ENCODE peak calls at places on chromosome 21, in ten cellular contexts. One of them, this sample, is unnamed.

GRCh38 chr21:27505516-27505915 is 538.6 kb upstream of the ADAMTS5 start:
- DNase-seq in colonic mucosa: no peak
- DNase-seq in activated naive CD4-positive, alpha-beta T cell treated with anti-CD3 and anti-CD28 coated beads, Interleukin-2, amount 10 ng/mL, durations not matched to agents 7 days and 5 days: no peak
- DNase-seq in esophagus squamous epithelium: no peak
- DNase-seq in retinal pigment epithelial cell: peak
- DNase-seq in breast epithelium: no peak
- DNase-seq in amniotic stem cell: peak
- DNase-seq in GM04504: peak
- DNase-seq in activated CD4-positive, alpha-beta T cell treated with anti-CD3 and anti-CD28 coated beads, Interleukin-2, amount 50 U/mL, for 24 hours: no peak
- DNase-seq in fibroblast of the conjunctiva: peak
- DNase-seq in this sample: no peak

GRCh38 chr21:40620386-40621145 is 226.4 kb downstream of the DSCAM start:
- DNase-seq in colonic mucosa: no peak
- DNase-seq in activated naive CD4-positive, alpha-beta T cell treated with anti-CD3 and anti-CD28 coated beads, Interleukin-2, amount 10 ng/mL, durations not matched to agents 7 days and 5 days: no peak
- DNase-seq in esophagus squamous epithelium: no peak
- DNase-seq in retinal pigment epithelial cell: no peak
- DNase-seq in breast epithelium: no peak
- DNase-seq in amniotic stem cell: no peak
- DNase-seq in GM04504: no peak
- DNase-seq in activated CD4-positive, alpha-beta T cell treated with anti-CD3 and anti-CD28 coated beads, Interleukin-2, amount 50 U/mL, for 24 hours: no peak
- DNase-seq in fibroblast of the conjunctiva: no peak
- DNase-seq in this sample: no peak

GRCh38 chr21:25911730-25912401 is 177.1 kb downstream of the GABPA start:
- DNase-seq in colonic mucosa: peak
- DNase-seq in activated naive CD4-positive, alpha-beta T cell treated with anti-CD3 and anti-CD28 coated beads, Interleukin-2, amount 10 ng/mL, durations not matched to agents 7 days and 5 days: no peak
- DNase-seq in esophagus squamous epithelium: no peak
- DNase-seq in retinal pigment epithelial cell: no peak
- DNase-seq in breast epithelium: no peak
- DNase-seq in amniotic stem cell: no peak
- DNase-seq in GM04504: no peak
- DNase-seq in activated CD4-positive, alpha-beta T cell treated with anti-CD3 and anti-CD28 coated beads, Interleukin-2, amount 50 U/mL, for 24 hours: no peak
- DNase-seq in fibroblast of the conjunctiva: no peak
- DNase-seq in this sample: no peak

GRCh38 chr21:31326478-31327247 is 17.4 kb downstream of the TIAM1 start:
- DNase-seq in colonic mucosa: no peak
- DNase-seq in activated naive CD4-positive, alpha-beta T cell treated with anti-CD3 and anti-CD28 coated beads, Interleukin-2, amount 10 ng/mL, durations not matched to agents 7 days and 5 days: peak
- DNase-seq in esophagus squamous epithelium: no peak
- DNase-seq in retinal pigment epithelial cell: no peak
- DNase-seq in breast epithelium: no peak
- DNase-seq in amniotic stem cell: no peak
- DNase-seq in GM04504: no peak
- DNase-seq in activated CD4-positive, alpha-beta T cell treated with anti-CD3 and anti-CD28 coated beads, Interleukin-2, amount 50 U/mL, for 24 hours: peak
- DNase-seq in fibroblast of the conjunctiva: no peak
- DNase-seq in this sample: peak

GRCh38 chr21:41653944-41654625 is 112.8 kb downstream of the RIPK4 start:
- DNase-seq in colonic mucosa: no peak
- DNase-seq in activated naive CD4-positive, alpha-beta T cell treated with anti-CD3 and anti-CD28 coated beads, Interleukin-2, amount 10 ng/mL, durations not matched to agents 7 days and 5 days: no peak
- DNase-seq in esophagus squamous epithelium: no peak
- DNase-seq in retinal pigment epithelial cell: no peak
- DNase-seq in breast epithelium: no peak
- DNase-seq in amniotic stem cell: no peak
- DNase-seq in GM04504: no peak
- DNase-seq in activated CD4-positive, alpha-beta T cell treated with anti-CD3 and anti-CD28 coated beads, Interleukin-2, amount 50 U/mL, for 24 hours: no peak
- DNase-seq in fibroblast of the conjunctiva: no peak
- DNase-seq in this sample: no peak

GRCh38 chr21:35010450-35010849 is 38.7 kb downstream of the RUNX1 start:
- DNase-seq in colonic mucosa: no peak
- DNase-seq in activated naive CD4-positive, alpha-beta T cell treated with anti-CD3 and anti-CD28 coated beads, Interleukin-2, amount 10 ng/mL, durations not matched to agents 7 days and 5 days: no peak
- DNase-seq in esophagus squamous epithelium: no peak
- DNase-seq in retinal pigment epithelial cell: no peak
- DNase-seq in breast epithelium: no peak
- DNase-seq in amniotic stem cell: no peak
- DNase-seq in GM04504: no peak
- DNase-seq in activated CD4-positive, alpha-beta T cell treated with anti-CD3 and anti-CD28 coated beads, Interleukin-2, amount 50 U/mL, for 24 hours: no peak
- DNase-seq in fibroblast of the conjunctiva: no peak
- DNase-seq in this sample: no peak

GRCh38 chr21:29145837-29146453 is 15.5 kb downstream of the MAP3K7CL start:
- DNase-seq in colonic mucosa: no peak
- DNase-seq in activated naive CD4-positive, alpha-beta T cell treated with anti-CD3 and anti-CD28 coated beads, Interleukin-2, amount 10 ng/mL, durations not matched to agents 7 days and 5 days: no peak
- DNase-seq in esophagus squamous epithelium: no peak
- DNase-seq in retinal pigment epithelial cell: no peak
- DNase-seq in breast epithelium: no peak
- DNase-seq in amniotic stem cell: no peak
- DNase-seq in GM04504: no peak
- DNase-seq in activated CD4-positive, alpha-beta T cell treated with anti-CD3 and anti-CD28 coated beads, Interleukin-2, amount 50 U/mL, for 24 hours: no peak
- DNase-seq in fibroblast of the conjunctiva: no peak
- DNase-seq in this sample: no peak

GRCh38 chr21:37368536-37369279 is 2.1 kb downstream of the DYRK1A start:
- DNase-seq in colonic mucosa: peak
- DNase-seq in activated naive CD4-positive, alpha-beta T cell treated with anti-CD3 and anti-CD28 coated beads, Interleukin-2, amount 10 ng/mL, durations not matched to agents 7 days and 5 days: no peak
- DNase-seq in esophagus squamous epithelium: no peak
- DNase-seq in retinal pigment epithelial cell: no peak
- DNase-seq in breast epithelium: no peak
- DNase-seq in amniotic stem cell: no peak
- DNase-seq in GM04504: no peak
- DNase-seq in activated CD4-positive, alpha-beta T cell treated with anti-CD3 and anti-CD28 coated beads, Interleukin-2, amount 50 U/mL, for 24 hours: no peak
- DNase-seq in fibroblast of the conjunctiva: no peak
- DNase-seq in this sample: no peak

GRCh38 chr21:42263591-42264131 is 44.7 kb downstream of the ABCG1 start:
- DNase-seq in colonic mucosa: no peak
- DNase-seq in activated naive CD4-positive, alpha-beta T cell treated with anti-CD3 and anti-CD28 coated beads, Interleukin-2, amount 10 ng/mL, durations not matched to agents 7 days and 5 days: no peak
- DNase-seq in esophagus squamous epithelium: no peak
- DNase-seq in retinal pigment epithelial cell: no peak
- DNase-seq in breast epithelium: no peak
- DNase-seq in amniotic stem cell: no peak
- DNase-seq in GM04504: no peak
- DNase-seq in activated CD4-positive, alpha-beta T cell treated with anti-CD3 and anti-CD28 coated beads, Interleukin-2, amount 50 U/mL, for 24 hours: no peak
- DNase-seq in fibroblast of the conjunctiva: no peak
- DNase-seq in this sample: no peak

GRCh38 chr21:36135391-36136094 is 664 bp downstream of the CBR3 start:
- DNase-seq in colonic mucosa: peak
- DNase-seq in activated naive CD4-positive, alpha-beta T cell treated with anti-CD3 and anti-CD28 coated beads, Interleukin-2, amount 10 ng/mL, durations not matched to agents 7 days and 5 days: peak
- DNase-seq in esophagus squamous epithelium: no peak
- DNase-seq in retinal pigment epithelial cell: peak
- DNase-seq in breast epithelium: peak
- DNase-seq in amniotic stem cell: peak
- DNase-seq in GM04504: peak
- DNase-seq in activated CD4-positive, alpha-beta T cell treated with anti-CD3 and anti-CD28 coated beads, Interleukin-2, amount 50 U/mL, for 24 hours: peak
- DNase-seq in fibroblast of the conjunctiva: peak
- DNase-seq in this sample: peak

GRCh38 chr21:25350056-25350455 is 257.2 kb downstream of the MRPL39 start:
- DNase-seq in colonic mucosa: no peak
- DNase-seq in activated naive CD4-positive, alpha-beta T cell treated with anti-CD3 and anti-CD28 coated beads, Interleukin-2, amount 10 ng/mL, durations not matched to agents 7 days and 5 days: peak
- DNase-seq in esophagus squamous epithelium: no peak
- DNase-seq in retinal pigment epithelial cell: no peak
- DNase-seq in breast epithelium: no peak
- DNase-seq in amniotic stem cell: peak
- DNase-seq in GM04504: no peak
- DNase-seq in activated CD4-positive, alpha-beta T cell treated with anti-CD3 and anti-CD28 coated beads, Interleukin-2, amount 50 U/mL, for 24 hours: no peak
- DNase-seq in fibroblast of the conjunctiva: peak
- DNase-seq in this sample: no peak

GRCh38 chr21:41428311-41428710 is 2.3 kb downstream of the MX1 start:
- DNase-seq in colonic mucosa: no peak
- DNase-seq in activated naive CD4-positive, alpha-beta T cell treated with anti-CD3 and anti-CD28 coated beads, Interleukin-2, amount 10 ng/mL, durations not matched to agents 7 days and 5 days: no peak
- DNase-seq in esophagus squamous epithelium: no peak
- DNase-seq in retinal pigment epithelial cell: no peak
- DNase-seq in breast epithelium: no peak
- DNase-seq in amniotic stem cell: no peak
- DNase-seq in GM04504: no peak
- DNase-seq in activated CD4-positive, alpha-beta T cell treated with anti-CD3 and anti-CD28 coated beads, Interleukin-2, amount 50 U/mL, for 24 hours: no peak
- DNase-seq in fibroblast of the conjunctiva: no peak
- DNase-seq in this sample: no peak

GRCh38 chr21:44571844-44572782 is 1.4 kb upstream of the KRTAP10-4 start:
- DNase-seq in colonic mucosa: no peak
- DNase-seq in activated naive CD4-positive, alpha-beta T cell treated with anti-CD3 and anti-CD28 coated beads, Interleukin-2, amount 10 ng/mL, durations not matched to agents 7 days and 5 days: no peak
- DNase-seq in esophagus squamous epithelium: no peak
- DNase-seq in retinal pigment epithelial cell: no peak
- DNase-seq in breast epithelium: peak
- DNase-seq in amniotic stem cell: no peak
- DNase-seq in GM04504: no peak
- DNase-seq in activated CD4-positive, alpha-beta T cell treated with anti-CD3 and anti-CD28 coated beads, Interleukin-2, amount 50 U/mL, for 24 hours: no peak
- DNase-seq in fibroblast of the conjunctiva: no peak
- DNase-seq in this sample: no peak

GRCh38 chr21:43311303-43311817 is 115.6 kb downstream of the SIK1 start:
- DNase-seq in colonic mucosa: peak
- DNase-seq in activated naive CD4-positive, alpha-beta T cell treated with anti-CD3 and anti-CD28 coated beads, Interleukin-2, amount 10 ng/mL, durations not matched to agents 7 days and 5 days: no peak
- DNase-seq in esophagus squamous epithelium: no peak
- DNase-seq in retinal pigment epithelial cell: no peak
- DNase-seq in breast epithelium: no peak
- DNase-seq in amniotic stem cell: no peak
- DNase-seq in GM04504: no peak
- DNase-seq in activated CD4-positive, alpha-beta T cell treated with anti-CD3 and anti-CD28 coated beads, Interleukin-2, amount 50 U/mL, for 24 hours: no peak
- DNase-seq in fibroblast of the conjunctiva: no peak
- DNase-seq in this sample: no peak

GRCh38 chr21:32315511-32316362 is 17.1 kb downstream of the MRAP start:
- DNase-seq in colonic mucosa: no peak
- DNase-seq in activated naive CD4-positive, alpha-beta T cell treated with anti-CD3 and anti-CD28 coated beads, Interleukin-2, amount 10 ng/mL, durations not matched to agents 7 days and 5 days: no peak
- DNase-seq in esophagus squamous epithelium: no peak
- DNase-seq in retinal pigment epithelial cell: no peak
- DNase-seq in breast epithelium: no peak
- DNase-seq in amniotic stem cell: no peak
- DNase-seq in GM04504: no peak
- DNase-seq in activated CD4-positive, alpha-beta T cell treated with anti-CD3 and anti-CD28 coated beads, Interleukin-2, amount 50 U/mL, for 24 hours: no peak
- DNase-seq in fibroblast of the conjunctiva: no peak
- DNase-seq in this sample: no peak

GRCh38 chr21:40140675-40141074 is 273.4 kb downstream of the PCP4 start:
- DNase-seq in colonic mucosa: no peak
- DNase-seq in activated naive CD4-positive, alpha-beta T cell treated with anti-CD3 and anti-CD28 coated beads, Interleukin-2, amount 10 ng/mL, durations not matched to agents 7 days and 5 days: no peak
- DNase-seq in esophagus squamous epithelium: no peak
- DNase-seq in retinal pigment epithelial cell: no peak
- DNase-seq in breast epithelium: no peak
- DNase-seq in amniotic stem cell: no peak
- DNase-seq in GM04504: no peak
- DNase-seq in activated CD4-positive, alpha-beta T cell treated with anti-CD3 and anti-CD28 coated beads, Interleukin-2, amount 50 U/mL, for 24 hours: no peak
- DNase-seq in fibroblast of the conjunctiva: no peak
- DNase-seq in this sample: no peak

GRCh38 chr21:42734323-42734971 is 81.0 kb downstream of the PDE9A start:
- DNase-seq in colonic mucosa: no peak
- DNase-seq in activated naive CD4-positive, alpha-beta T cell treated with anti-CD3 and anti-CD28 coated beads, Interleukin-2, amount 10 ng/mL, durations not matched to agents 7 days and 5 days: peak
- DNase-seq in esophagus squamous epithelium: no peak
- DNase-seq in retinal pigment epithelial cell: no peak
- DNase-seq in breast epithelium: peak
- DNase-seq in amniotic stem cell: no peak
- DNase-seq in GM04504: no peak
- DNase-seq in activated CD4-positive, alpha-beta T cell treated with anti-CD3 and anti-CD28 coated beads, Interleukin-2, amount 50 U/mL, for 24 hours: no peak
- DNase-seq in fibroblast of the conjunctiva: no peak
- DNase-seq in this sample: no peak

GRCh38 chr21:15617968-15618367 is 111.8 kb upstream of the USP25 start:
- DNase-seq in colonic mucosa: no peak
- DNase-seq in activated naive CD4-positive, alpha-beta T cell treated with anti-CD3 and anti-CD28 coated beads, Interleukin-2, amount 10 ng/mL, durations not matched to agents 7 days and 5 days: no peak
- DNase-seq in esophagus squamous epithelium: no peak
- DNase-seq in retinal pigment epithelial cell: peak
- DNase-seq in breast epithelium: no peak
- DNase-seq in amniotic stem cell: no peak
- DNase-seq in GM04504: no peak
- DNase-seq in activated CD4-positive, alpha-beta T cell treated with anti-CD3 and anti-CD28 coated beads, Interleukin-2, amount 50 U/mL, for 24 hours: no peak
- DNase-seq in fibroblast of the conjunctiva: peak
- DNase-seq in this sample: no peak

GRCh38 chr21:35303085-35303484 is 254.0 kb upstream of the RUNX1 start:
- DNase-seq in colonic mucosa: no peak
- DNase-seq in activated naive CD4-positive, alpha-beta T cell treated with anti-CD3 and anti-CD28 coated beads, Interleukin-2, amount 10 ng/mL, durations not matched to agents 7 days and 5 days: no peak
- DNase-seq in esophagus squamous epithelium: no peak
- DNase-seq in retinal pigment epithelial cell: peak
- DNase-seq in breast epithelium: no peak
- DNase-seq in amniotic stem cell: peak
- DNase-seq in GM04504: peak
- DNase-seq in activated CD4-positive, alpha-beta T cell treated with anti-CD3 and anti-CD28 coated beads, Interleukin-2, amount 50 U/mL, for 24 hours: no peak
- DNase-seq in fibroblast of the conjunctiva: peak
- DNase-seq in this sample: no peak

GRCh38 chr21:30104246-30104645 is 62.4 kb downstream of the CLDN17 start:
- DNase-seq in colonic mucosa: no peak
- DNase-seq in activated naive CD4-positive, alpha-beta T cell treated with anti-CD3 and anti-CD28 coated beads, Interleukin-2, amount 10 ng/mL, durations not matched to agents 7 days and 5 days: no peak
- DNase-seq in esophagus squamous epithelium: no peak
- DNase-seq in retinal pigment epithelial cell: no peak
- DNase-seq in breast epithelium: no peak
- DNase-seq in amniotic stem cell: no peak
- DNase-seq in GM04504: no peak
- DNase-seq in activated CD4-positive, alpha-beta T cell treated with anti-CD3 and anti-CD28 coated beads, Interleukin-2, amount 50 U/mL, for 24 hours: no peak
- DNase-seq in fibroblast of the conjunctiva: no peak
- DNase-seq in this sample: no peak

GRCh38 chr21:32233055-32233546 is 45.7 kb downstream of the MIS18A start:
- DNase-seq in colonic mucosa: no peak
- DNase-seq in activated naive CD4-positive, alpha-beta T cell treated with anti-CD3 and anti-CD28 coated beads, Interleukin-2, amount 10 ng/mL, durations not matched to agents 7 days and 5 days: no peak
- DNase-seq in esophagus squamous epithelium: no peak
- DNase-seq in retinal pigment epithelial cell: no peak
- DNase-seq in breast epithelium: no peak
- DNase-seq in amniotic stem cell: no peak
- DNase-seq in GM04504: no peak
- DNase-seq in activated CD4-positive, alpha-beta T cell treated with anti-CD3 and anti-CD28 coated beads, Interleukin-2, amount 50 U/mL, for 24 hours: no peak
- DNase-seq in fibroblast of the conjunctiva: no peak
- DNase-seq in this sample: no peak

GRCh38 chr21:37155216-37155615 is 82.2 kb downstream of the TTC3 start:
- DNase-seq in colonic mucosa: no peak
- DNase-seq in activated naive CD4-positive, alpha-beta T cell treated with anti-CD3 and anti-CD28 coated beads, Interleukin-2, amount 10 ng/mL, durations not matched to agents 7 days and 5 days: no peak
- DNase-seq in esophagus squamous epithelium: no peak
- DNase-seq in retinal pigment epithelial cell: no peak
- DNase-seq in breast epithelium: no peak
- DNase-seq in amniotic stem cell: no peak
- DNase-seq in GM04504: peak
- DNase-seq in activated CD4-positive, alpha-beta T cell treated with anti-CD3 and anti-CD28 coated beads, Interleukin-2, amount 50 U/mL, for 24 hours: no peak
- DNase-seq in fibroblast of the conjunctiva: no peak
- DNase-seq in this sample: no peak

GRCh38 chr21:38822754-38823374 is 17.1 kb downstream of the ETS2 start:
- DNase-seq in colonic mucosa: peak
- DNase-seq in activated naive CD4-positive, alpha-beta T cell treated with anti-CD3 and anti-CD28 coated beads, Interleukin-2, amount 10 ng/mL, durations not matched to agents 7 days and 5 days: no peak
- DNase-seq in esophagus squamous epithelium: no peak
- DNase-seq in retinal pigment epithelial cell: no peak
- DNase-seq in breast epithelium: no peak
- DNase-seq in amniotic stem cell: no peak
- DNase-seq in GM04504: no peak
- DNase-seq in activated CD4-positive, alpha-beta T cell treated with anti-CD3 and anti-CD28 coated beads, Interleukin-2, amount 50 U/mL, for 24 hours: no peak
- DNase-seq in fibroblast of the conjunctiva: no peak
- DNase-seq in this sample: no peak

GRCh38 chr21:41304068-41304720 is 12.4 kb upstream of the FAM3B start:
- DNase-seq in colonic mucosa: no peak
- DNase-seq in activated naive CD4-positive, alpha-beta T cell treated with anti-CD3 and anti-CD28 coated beads, Interleukin-2, amount 10 ng/mL, durations not matched to agents 7 days and 5 days: no peak
- DNase-seq in esophagus squamous epithelium: no peak
- DNase-seq in retinal pigment epithelial cell: no peak
- DNase-seq in breast epithelium: no peak
- DNase-seq in amniotic stem cell: no peak
- DNase-seq in GM04504: no peak
- DNase-seq in activated CD4-positive, alpha-beta T cell treated with anti-CD3 and anti-CD28 coated beads, Interleukin-2, amount 50 U/mL, for 24 hours: no peak
- DNase-seq in fibroblast of the conjunctiva: no peak
- DNase-seq in this sample: no peak

GRCh38 chr21:43597052-43597451 is 62.2 kb downstream of the HSF2BP start:
- DNase-seq in colonic mucosa: no peak
- DNase-seq in activated naive CD4-positive, alpha-beta T cell treated with anti-CD3 and anti-CD28 coated beads, Interleukin-2, amount 10 ng/mL, durations not matched to agents 7 days and 5 days: no peak
- DNase-seq in esophagus squamous epithelium: no peak
- DNase-seq in retinal pigment epithelial cell: peak
- DNase-seq in breast epithelium: no peak
- DNase-seq in amniotic stem cell: no peak
- DNase-seq in GM04504: no peak
- DNase-seq in activated CD4-positive, alpha-beta T cell treated with anti-CD3 and anti-CD28 coated beads, Interleukin-2, amount 50 U/mL, for 24 hours: no peak
- DNase-seq in fibroblast of the conjunctiva: no peak
- DNase-seq in this sample: no peak

GRCh38 chr21:27582246-27582945 is 615.5 kb upstream of the ADAMTS5 start:
- DNase-seq in colonic mucosa: no peak
- DNase-seq in activated naive CD4-positive, alpha-beta T cell treated with anti-CD3 and anti-CD28 coated beads, Interleukin-2, amount 10 ng/mL, durations not matched to agents 7 days and 5 days: no peak
- DNase-seq in esophagus squamous epithelium: no peak
- DNase-seq in retinal pigment epithelial cell: no peak
- DNase-seq in breast epithelium: no peak
- DNase-seq in amniotic stem cell: no peak
- DNase-seq in GM04504: no peak
- DNase-seq in activated CD4-positive, alpha-beta T cell treated with anti-CD3 and anti-CD28 coated beads, Interleukin-2, amount 50 U/mL, for 24 hours: no peak
- DNase-seq in fibroblast of the conjunctiva: no peak
- DNase-seq in this sample: no peak

GRCh38 chr21:18548249-18548648 is 144.7 kb upstream of the TMPRSS15 start:
- DNase-seq in colonic mucosa: no peak
- DNase-seq in activated naive CD4-positive, alpha-beta T cell treated with anti-CD3 and anti-CD28 coated beads, Interleukin-2, amount 10 ng/mL, durations not matched to agents 7 days and 5 days: no peak
- DNase-seq in esophagus squamous epithelium: no peak
- DNase-seq in retinal pigment epithelial cell: no peak
- DNase-seq in breast epithelium: no peak
- DNase-seq in amniotic stem cell: no peak
- DNase-seq in GM04504: no peak
- DNase-seq in activated CD4-positive, alpha-beta T cell treated with anti-CD3 and anti-CD28 coated beads, Interleukin-2, amount 50 U/mL, for 24 hours: no peak
- DNase-seq in fibroblast of the conjunctiva: no peak
- DNase-seq in this sample: no peak